ENCODE peak calls at places on chromosomes 4 and X, in nine cellular contexts. I is caudate nucleus; Q is GM12865; J is T-cell; L is hypothalamus; V is upper lobe of left lung; E is GM23248; R is stimulated activated CD4-positive, alpha-beta T cell treated with anti-CD3 and anti-CD28 coated beads, Interleukin-4, amount 100 ng/mL, for 24 hours; W is upper lobe of right lung. S is an unnamed sample.

GRCh38 chr4:1168291-1169031 is 3.9 kb downstream of the SPON2 start:
- DNase-seq in Q (no peak), R (no peak), I (no peak), E (no peak), J (no peak), L (no peak), V (peak), W (no peak), S (no peak)

GRCh38 chr4:38101563-38101962 is 141.4 kb downstream of the PTTG2 start:
- DNase-seq in L (no peak), R (no peak), W (no peak), V (no peak), E (peak), I (no peak), Q (no peak), J (no peak), S (no peak)

GRCh38 chr4:7842384-7843279 is 97.0 kb downstream of the AFAP1 start:
- DNase-seq in J (no peak), V (peak), R (no peak), L (no peak), E (peak), I (no peak), W (no peak), Q (no peak), S (no peak)

GRCh38 chrX:136954930-136955329 is 74.4 kb upstream of the RBMX start:
- DNase-seq in W (no peak), E (peak), I (no peak), L (no peak), V (no peak), J (no peak), R (no peak), Q (peak), S (no peak)

GRCh38 chrX:40521868-40522450 is 58.8 kb upstream of the ATP6AP2 start:
- DNase-seq in R (no peak), L (peak), I (peak), Q (no peak), V (peak), E (no peak), J (no peak), W (no peak), S (no peak)

GRCh38 chr4:140423106-140423505 is 4.3 kb downstream of the CLGN start:
- DNase-seq in R (no peak), E (peak), V (no peak), I (no peak), L (no peak), W (no peak), J (no peak), Q (no peak), S (no peak)

GRCh38 chr4:170230242-170230641 is 140.5 kb upstream of the AADAT start:
- DNase-seq in R (no peak), I (no peak), Q (no peak), J (no peak), V (no peak), E (no peak), L (no peak), W (no peak), S (no peak)

GRCh38 chrX:107565916-107566602 is 62.3 kb upstream of the PRPS1 start:
- DNase-seq in W (no peak), L (peak), V (no peak), I (no peak), R (no peak), Q (peak), J (no peak), E (peak), S (no peak)

GRCh38 chrX:8067754-8068469 is 103.2 kb downstream of the VCX2 start:
- DNase-seq in W (no peak), L (no peak), V (no peak), Q (no peak), R (no peak), J (no peak), E (no peak), I (no peak), S (no peak)

GRCh38 chr4:173192375-173193162 is 24.0 kb downstream of the GALNT7 start:
- DNase-seq in Q (peak), L (no peak), W (no peak), R (no peak), J (no peak), I (no peak), V (no peak), E (no peak), S (no peak)

GRCh38 chrX:150007356-150007755 is 69.1 kb upstream of the EOLA2 start:
- DNase-seq in Q (no peak), E (no peak), L (no peak), W (no peak), V (no peak), J (no peak), I (no peak), R (no peak), S (no peak)

GRCh38 chr4:54819044-54819443 is 161.3 kb downstream of the KIT start:
- DNase-seq in J (no peak), V (no peak), W (no peak), L (no peak), E (no peak), Q (no peak), R (no peak), I (no peak), S (no peak)

GRCh38 chrX:54447461-54447860 is 7.3 kb downstream of the TSR2 start:
- DNase-seq in I (no peak), J (no peak), R (no peak), V (no peak), L (no peak), E (peak), W (no peak), Q (no peak), S (no peak)

GRCh38 chr4:71498002-71498401 is 159.2 kb downstream of the SLC4A4 start:
- DNase-seq in L (no peak), J (no peak), I (no peak), V (no peak), Q (no peak), W (no peak), R (no peak), E (peak), S (no peak)